ENCODE peak calls at places on chromosomes 11 and 22, in nine cellular contexts. A, X, U, D, P, S, K, Z and L are unnamed samples.

GRCh38 chr11:123924027-123924426 is 15.4 kb upstream of the OR4D5 start:
- DNase-seq in A (no peak), X (no peak), U (no peak), D (peak), P (peak), S (no peak), K (no peak), Z (no peak), L (no peak)

GRCh38 chr22:49958961-49959781 is 1.4 kb upstream of the PIM3 start:
- DNase-seq in A (no peak), X (no peak), U (peak), D (no peak), P (no peak), S (peak), K (no peak), Z (no peak), L (no peak)

GRCh38 chr11:2235588-2236326 is 34.6 kb downstream of the ASCL2 start:
- DNase-seq in A (no peak), X (no peak), U (no peak), D (no peak), P (no peak), S (no peak), K (no peak), Z (no peak), L (no peak)

GRCh38 chr11:26578998-26579635 is 7.1 kb upstream of the MUC15 start:
- DNase-seq in A (no peak), X (no peak), U (no peak), D (peak), P (peak), S (no peak), K (no peak), Z (no peak), L (no peak)

GRCh38 chr11:112719736-112720525 is 241.3 kb upstream of the NCAM1 start:
- DNase-seq in A (no peak), X (no peak), U (no peak), D (no peak), P (no peak), S (no peak), K (no peak), Z (no peak), L (no peak)

GRCh38 chr11:113681711-113682410 is 24.2 kb downstream of the TMPRSS5 start:
- DNase-seq in A (no peak), X (no peak), U (no peak), D (peak), P (no peak), S (no peak), K (peak), Z (no peak), L (no peak)

GRCh38 chr11:111665779-111666178 is 63.5 kb downstream of the SIK2 start:
- DNase-seq in A (no peak), X (no peak), U (no peak), D (peak), P (peak), S (no peak), K (no peak), Z (peak), L (peak)

GRCh38 chr11:125992893-125993292 is 47.0 kb downstream of the VSIG10L2 start:
- DNase-seq in A (no peak), X (no peak), U (no peak), D (no peak), P (no peak), S (no peak), K (no peak), Z (no peak), L (no peak)

GRCh38 chr11:34936945-34937344 is 20.5 kb downstream of the PDHX start:
- DNase-seq in A (no peak), X (no peak), U (no peak), D (no peak), P (no peak), S (no peak), K (no peak), Z (no peak), L (no peak)

GRCh38 chr22:24681236-24681635 is 78.2 kb downstream of the GGT1 start:
- DNase-seq in A (no peak), X (peak), U (no peak), D (no peak), P (no peak), S (no peak), K (no peak), Z (no peak), L (no peak)

GRCh38 chr22:36010090-36010489 is 18.5 kb downstream of the RBFOX2 start:
- DNase-seq in A (no peak), X (no peak), U (peak), D (no peak), P (no peak), S (no peak), K (no peak), Z (peak), L (no peak)

GRCh38 chr11:74927496-74927895 is 21.4 kb downstream of the XRRA1 start:
- DNase-seq in A (no peak), X (no peak), U (no peak), D (no peak), P (no peak), S (no peak), K (no peak), Z (no peak), L (no peak)

GRCh38 chr22:44685384-44686056 is 16.5 kb upstream of the PRR5 start:
- DNase-seq in A (peak), X (no peak), U (peak), D (peak), P (peak), S (peak), K (peak), Z (no peak), L (no peak)

GRCh38 chr11:125330462-125331325 is 165.4 kb downstream of the FEZ1 start:
- DNase-seq in A (no peak), X (no peak), U (no peak), D (no peak), P (no peak), S (no peak), K (no peak), Z (no peak), L (no peak)

GRCh38 chr11:64233913-64234839 is at the start of gene VEGFB:
- DNase-seq in A (no peak), X (no peak), U (peak), D (peak), P (peak), S (peak), K (peak), Z (peak), L (no peak)

GRCh38 chr11:126718319-126718718 is 282.3 kb downstream of the KIRREL3 start:
- DNase-seq in A (no peak), X (no peak), U (no peak), D (no peak), P (no peak), S (no peak), K (no peak), Z (no peak), L (no peak)

GRCh38 chr11:66617148-66617814 is 851 bp downstream of the RBM14 start:
- DNase-seq in A (no peak), X (no peak), U (no peak), D (peak), P (peak), S (no peak), K (no peak), Z (peak), L (no peak)

GRCh38 chr11:31810779-31811647 is at the start of gene PAX6:
- DNase-seq in A (peak), X (no peak), U (peak), D (peak), P (peak), S (no peak), K (peak), Z (peak), L (no peak)

GRCh38 chr22:41382098-41382578 is 396 bp downstream of the TEF start:
- DNase-seq in A (no peak), X (no peak), U (no peak), D (peak), P (peak), S (peak), K (no peak), Z (peak), L (no peak)

GRCh38 chr11:13970986-13971385 is 8.5 kb downstream of the SPON1 start:
- DNase-seq in A (peak), X (no peak), U (no peak), D (peak), P (peak), S (peak), K (peak), Z (peak), L (no peak)

GRCh38 chr11:78801161-78801884 is 226.7 kb upstream of the NARS2 start:
- DNase-seq in A (no peak), X (peak), U (peak), D (peak), P (peak), S (peak), K (no peak), Z (no peak), L (peak)
- H3K4me3 ChIP-seq in A (no peak), X (no peak), U (no peak), D (no peak), P (no peak), S (no peak), K (no peak), Z (no peak), L (no peak)

GRCh38 chr22:18067548-18068341 is 10.0 kb upstream of the PEX26 start:
- DNase-seq in A (no peak), X (no peak), U (no peak), D (no peak), P (no peak), S (no peak), K (no peak), Z (no peak), L (no peak)

GRCh38 chr22:18067121-18067520 is 10.7 kb upstream of the PEX26 start:
- DNase-seq in A (no peak), X (no peak), U (no peak), D (no peak), P (no peak), S (no peak), K (no peak), Z (no peak), L (no peak)

GRCh38 chr22:18065256-18065655 is 12.5 kb upstream of the PEX26 start:
- DNase-seq in A (no peak), X (no peak), U (no peak), D (peak), P (no peak), S (no peak), K (peak), Z (no peak), L (no peak)

GRCh38 chr22:18064636-18065035 is 13.2 kb upstream of the PEX26 start:
- DNase-seq in A (no peak), X (no peak), U (no peak), D (peak), P (no peak), S (no peak), K (no peak), Z (no peak), L (no peak)

DNA sequence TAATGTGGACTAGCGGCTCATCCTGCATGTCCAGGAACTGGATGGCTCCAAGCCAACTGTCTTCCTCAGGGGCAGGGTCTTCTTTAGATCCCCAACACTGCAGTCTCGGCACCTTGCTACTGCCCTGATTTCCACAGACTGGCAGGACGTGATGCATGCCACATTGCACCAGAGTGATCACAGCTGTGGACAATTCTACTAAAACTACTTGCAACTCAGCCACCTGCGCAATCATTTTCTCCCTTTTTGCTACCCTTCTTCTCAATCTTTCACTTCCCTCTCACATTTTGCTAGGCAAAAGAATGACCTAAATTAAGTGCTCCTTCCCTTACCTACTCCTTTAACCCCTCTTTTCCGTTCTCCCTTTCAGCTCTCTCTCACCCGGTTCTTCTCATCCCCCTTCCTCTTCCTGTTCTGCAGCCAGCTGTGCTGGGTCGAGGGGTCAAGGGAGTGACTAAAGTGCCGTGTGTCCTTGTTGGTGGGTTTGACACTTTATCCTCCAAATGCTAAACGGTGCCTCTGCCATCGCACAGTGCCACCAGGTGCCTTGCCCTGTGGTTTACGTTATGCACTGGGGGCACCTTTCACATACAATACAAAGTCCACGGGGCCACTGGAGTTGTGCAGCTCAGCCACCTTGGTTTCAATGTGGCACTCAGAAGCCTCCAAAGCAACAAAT is 11.5 kb upstream of the PEX26 start:
- DNase-seq in A (no peak), X (no peak), U (no peak), D (no peak), P (no peak), S (no peak), K (no peak), Z (no peak), L (no peak)
- TF ChIP-seq CTCF in A (no peak), X (no peak), U (no peak), D (no peak), P (no peak), S (no peak), K (no peak), Z (no peak), L (no peak)

GRCh38 chr11:14973621-14974020 is 1.5 kb upstream of the CALCA start:
- DNase-seq in A (no peak), X (no peak), U (peak), D (peak), P (no peak), S (no peak), K (no peak), Z (peak), L (no peak)

GRCh38 chr11:14974021-14974698 is 2.0 kb upstream of the CALCA start:
- DNase-seq in A (no peak), X (no peak), U (no peak), D (no peak), P (no peak), S (no peak), K (no peak), Z (peak), L (no peak)

GRCh38 chr11:14971865-14972580 is at the start of gene CALCA:
- DNase-seq in A (no peak), X (no peak), U (peak), D (no peak), P (no peak), S (no peak), K (no peak), Z (peak), L (no peak)

GRCh38 chr11:14974723-14975587 is 2.8 kb upstream of the CALCA start:
- DNase-seq in A (peak), X (no peak), U (peak), D (peak), P (peak), S (peak), K (peak), Z (peak), L (peak)

GRCh38 chr11:14972581-14973490 is 685 bp upstream of the CALCA start:
- DNase-seq in A (no peak), X (no peak), U (no peak), D (no peak), P (no peak), S (no peak), K (no peak), Z (no peak), L (no peak)
- H3K4me3 ChIP-seq in A (no peak), X (no peak), U (no peak), D (no peak), P (no peak), S (no peak), K (no peak), Z (no peak), L (no peak)

GRCh38 chr11:116215471-116216113 is 557.2 kb downstream of the BUD13 start:
- DNase-seq in A (no peak), X (no peak), U (no peak), D (no peak), P (no peak), S (no peak), K (no peak), Z (peak), L (no peak)
- TF ChIP-seq CTCF in A (no peak), X (no peak), U (peak), D (no peak), P (peak), S (no peak), K (no peak), Z (peak), L (peak)

DNA sequence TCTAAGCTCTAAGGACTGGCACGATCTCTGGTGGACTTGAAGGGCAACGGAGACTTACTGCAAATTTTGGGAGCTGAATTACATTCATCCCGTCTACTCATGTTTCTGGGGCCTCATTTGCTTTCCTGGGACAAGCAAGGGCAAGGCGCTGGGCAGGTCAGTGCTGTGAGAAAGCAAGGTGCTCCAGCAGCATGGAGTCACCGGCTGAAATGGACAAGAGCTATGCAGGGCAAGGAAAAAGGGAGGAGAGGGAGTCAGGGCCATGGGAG is 25.6 kb downstream of the FLI1 start:
- DNase-seq in A (no peak), X (no peak), U (no peak), D (no peak), P (no peak), S (no peak), K (no peak), Z (no peak), L (no peak)
- H3K4me3 ChIP-seq in A (no peak), X (no peak), U (no peak), D (no peak), P (no peak), S (no peak), K (no peak), Z (no peak), L (no peak)